ENCODE peak calls at places on chromosomes 13 and 19, in nine cellular contexts. H, Y, D, B, F, R, U, I and E are unnamed samples. For H3K4me1 and H3K36me3, the result is how much of the 10 kb centered on the place peaks cover.

GRCh38 chr13:23636360-23636759 is 66.1 kb downstream of the TNFRSF19 start:
- DNase-seq in H (no peak), Y (no peak), D (no peak), B (no peak), F (no peak), R (no peak), U (no peak), I (no peak), E (no peak)

GRCh38 chr19:5624154-5624663 is 1.3 kb downstream of the SAFB start:
- DNase-seq in H (no peak), Y (peak), D (peak), B (no peak), F (peak), R (peak), U (peak), I (peak), E (peak)

GRCh38 chr13:52348081-52348480 is 57.9 kb downstream of the THSD1 start:
- DNase-seq in H (no peak), Y (peak), D (no peak), B (no peak), F (peak), R (no peak), U (peak), I (no peak), E (no peak)

GRCh38 chr19:19436137-19436691 is 30.7 kb downstream of the GATAD2A start:
- DNase-seq in H (no peak), Y (no peak), D (no peak), B (no peak), F (no peak), R (no peak), U (no peak), I (no peak), E (no peak)

GRCh38 chr19:11538232-11539036 is at the start of gene CNN1:
- DNase-seq in H (no peak), Y (peak), D (no peak), B (peak), F (peak), R (peak), U (peak), I (no peak), E (peak)

GRCh38 chr19:2495651-2496316 is 19.9 kb downstream of the GADD45B start:
- DNase-seq in H (no peak), Y (peak), D (no peak), B (no peak), F (peak), R (peak), U (no peak), I (no peak), E (peak)

GRCh38 chr13:40770609-40770933 is 419 bp downstream of the MRPS31 start:
- DNase-seq in H (no peak), Y (no peak), D (no peak), B (no peak), F (no peak), R (no peak), U (no peak), I (no peak), E (no peak)

GRCh38 chr13:33355470-33355869 is 69.9 kb upstream of the STARD13 start:
- DNase-seq in H (no peak), Y (peak), D (no peak), B (no peak), F (no peak), R (no peak), U (no peak), I (no peak), E (no peak)

GRCh38 chr13:75850915-75851314 is 214.8 kb downstream of the LMO7 start:
- DNase-seq in H (peak), Y (no peak), D (no peak), B (peak), F (no peak), R (no peak), U (no peak), I (no peak), E (no peak)

GRCh38 chr13:114120486-114121430 is 11.7 kb downstream of the RASA3 start:
- DNase-seq in H (no peak), Y (peak), D (no peak), B (no peak), F (no peak), R (no peak), U (no peak), I (no peak), E (no peak)

GRCh38 chr13:114123448-114123847 is 9.0 kb downstream of the RASA3 start:
- DNase-seq in H (no peak), Y (no peak), D (no peak), B (no peak), F (no peak), R (no peak), U (no peak), I (no peak), E (peak)

GRCh38 chr13:114123876-114124275 is 8.5 kb downstream of the RASA3 start:
- DNase-seq in H (no peak), Y (no peak), D (no peak), B (no peak), F (no peak), R (no peak), U (no peak), I (no peak), E (no peak)

GRCh38 chr13:114122591-114123211 is 9.7 kb downstream of the RASA3 start:
- DNase-seq in H (no peak), Y (no peak), D (no peak), B (no peak), F (no peak), R (no peak), U (no peak), I (no peak), E (no peak)

GRCh38 chr13:114121496-114122466 is 10.6 kb downstream of the RASA3 start:
- DNase-seq in H (peak), Y (peak), D (no peak), B (no peak), F (no peak), R (no peak), U (no peak), I (no peak), E (peak)
- H3K4me1 ChIP-seq in H (under half), Y (half or more), D (half or more), B (under half), F (half or more), R (half or more), U (under half), I (half or more), E (under half)

DNA sequence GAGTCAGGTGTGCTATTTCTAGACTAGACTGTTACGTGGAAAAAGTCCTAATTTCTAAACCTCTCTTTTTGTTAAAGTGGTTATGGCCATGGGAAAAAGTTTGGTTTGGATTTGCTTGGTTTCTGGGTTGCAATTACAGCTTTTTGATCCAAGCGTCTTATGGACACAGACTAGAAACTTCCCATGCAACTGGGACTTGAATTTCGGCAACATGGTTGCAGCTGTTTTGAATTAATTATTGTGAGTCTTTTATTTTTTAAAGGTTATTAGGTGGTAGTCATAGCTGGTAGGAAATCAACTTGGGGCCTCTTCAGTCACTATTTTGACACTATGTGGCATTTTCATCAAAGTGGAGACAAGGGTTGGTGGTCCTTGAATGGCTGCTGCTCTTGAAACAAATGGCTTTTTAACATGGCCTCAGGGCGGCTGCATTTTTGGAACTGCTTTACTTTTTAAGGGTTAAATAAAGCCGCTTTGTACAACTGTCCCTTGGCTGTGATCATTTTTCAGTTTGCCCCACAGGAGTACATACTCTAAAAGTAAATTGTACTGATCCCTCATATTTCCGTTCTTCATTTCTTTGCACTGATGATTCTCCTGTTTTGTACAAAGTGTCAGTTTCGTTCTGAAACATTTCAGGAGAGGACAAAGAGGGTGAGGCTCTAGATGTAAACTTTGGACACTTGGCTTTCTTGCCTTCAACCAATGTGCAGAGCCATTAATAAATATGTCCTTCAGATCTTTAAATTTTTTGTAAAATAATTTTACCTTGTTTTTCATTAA is 15.9 kb downstream of the HNRNPM start:
- DNase-seq in H (no peak), Y (no peak), D (no peak), B (no peak), F (no peak), R (no peak), U (no peak), I (no peak), E (no peak)
- H3K36me3 ChIP-seq in H (under half), Y (half or more), D (half or more), B (half or more), F (half or more), R (under half), U (under half), I (under half), E (under half)

DNA sequence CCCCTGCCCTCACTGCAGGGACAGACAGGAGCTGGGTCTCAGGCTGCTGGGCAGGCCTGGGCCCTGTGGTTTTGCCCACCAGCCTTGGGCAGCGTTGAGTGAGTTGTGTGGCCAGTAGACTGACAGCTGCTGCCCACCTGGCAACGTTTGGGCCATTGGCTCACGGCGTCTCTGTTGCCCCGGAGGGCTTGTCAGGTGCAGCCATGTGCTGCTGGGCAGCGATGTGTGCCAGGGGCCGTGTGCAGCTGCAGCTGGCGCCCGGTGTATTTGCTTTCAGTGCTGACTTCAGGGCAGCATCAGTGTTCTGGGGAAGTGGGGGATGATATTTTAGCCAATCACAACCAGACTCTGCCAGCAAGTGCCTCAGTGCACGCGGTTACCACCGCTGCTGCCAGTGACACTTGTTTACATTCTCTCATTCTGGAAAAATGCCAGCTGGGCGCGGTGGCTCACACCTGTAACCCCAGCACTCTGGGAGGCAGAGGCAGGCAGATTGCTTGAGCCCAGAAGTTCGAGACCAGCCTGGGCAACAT is 10.6 kb downstream of the FZR1 start:
- DNase-seq in H (no peak), Y (no peak), D (peak), B (no peak), F (no peak), R (no peak), U (no peak), I (no peak), E (peak)
- H3K4me1 ChIP-seq in H (under half), Y (half or more), D (under half), B (under half), F (under half), R (under half), U (under half), I (under half), E (under half)

DNA sequence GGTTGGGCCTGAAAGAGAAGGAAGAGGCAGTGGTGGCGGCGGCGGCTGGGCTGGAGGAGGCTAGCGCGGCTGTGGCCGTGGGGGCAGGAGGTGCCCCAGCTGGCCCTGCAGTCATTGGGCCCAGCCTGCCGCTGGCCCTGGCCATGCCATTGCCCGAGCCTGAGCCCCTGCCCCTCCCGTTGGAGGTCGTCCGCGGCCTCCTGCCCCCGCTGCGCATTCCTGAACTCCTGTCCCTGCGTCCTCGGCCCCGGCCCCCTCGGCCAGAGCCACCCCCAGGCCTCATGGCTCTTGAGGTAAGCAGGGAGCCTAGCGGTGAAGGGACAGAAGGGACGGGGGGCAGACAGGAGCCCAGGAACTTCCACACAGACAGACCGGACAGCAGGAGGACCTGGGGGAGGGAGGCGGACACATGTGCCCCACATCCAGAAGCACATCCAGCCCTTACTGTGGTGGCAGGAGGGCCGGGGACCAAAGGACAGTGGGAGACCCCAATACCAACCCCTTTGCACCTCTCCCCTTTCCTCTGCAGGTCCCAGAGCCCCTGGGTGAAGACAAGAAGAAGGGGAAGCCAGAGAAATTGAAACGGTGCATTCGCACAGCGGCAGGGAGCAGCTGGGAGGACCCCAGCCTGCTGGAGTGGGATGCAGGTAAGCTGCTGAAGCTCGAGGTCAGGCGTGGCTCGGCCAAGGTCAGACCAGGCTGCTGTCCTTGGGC is 5.0 kb downstream of the RBM42 start:
- DNase-seq in H (no peak), Y (no peak), D (no peak), B (no peak), F (no peak), R (no peak), U (no peak), I (no peak), E (no peak)
- H3K36me3 ChIP-seq in H (under half), Y (half or more), D (half or more), B (half or more), F (half or more), R (under half), U (under half), I (half or more), E (under half)

GRCh38 chr19:45408830-45409593 is 2.6 kb downstream of the POLR1G start:
- DNase-seq in H (no peak), Y (no peak), D (no peak), B (no peak), F (no peak), R (no peak), U (no peak), I (no peak), E (no peak)

GRCh38 chr19:45405435-45406164 is 731 bp upstream of the PPP1R13L start:
- DNase-seq in H (peak), Y (peak), D (peak), B (peak), F (peak), R (peak), U (peak), I (peak), E (peak)

GRCh38 chr19:45406165-45406956 is at the start of gene POLR1G:
- DNase-seq in H (peak), Y (peak), D (peak), B (peak), F (peak), R (peak), U (peak), I (peak), E (peak)

GRCh38 chr19:45408121-45408520 is 1.7 kb downstream of the POLR1G start:
- DNase-seq in H (no peak), Y (no peak), D (no peak), B (no peak), F (no peak), R (no peak), U (no peak), I (no peak), E (no peak)

GRCh38 chr19:45406957-45407375 is 522 bp downstream of the POLR1G start:
- DNase-seq in H (no peak), Y (no peak), D (no peak), B (no peak), F (no peak), R (no peak), U (no peak), I (no peak), E (no peak)
- H3K4me1 ChIP-seq in H (under half), Y (under half), D (under half), B (under half), F (half or more), R (under half), U (under half), I (under half), E (under half)

GRCh38 chr19:40682431-40682964 is 8.0 kb downstream of the NUMBL start:
- DNase-seq in H (no peak), Y (no peak), D (no peak), B (no peak), F (no peak), R (no peak), U (no peak), I (no peak), E (no peak)
- H3K36me3 ChIP-seq in H (under half), Y (half or more), D (under half), B (half or more), F (half or more), R (under half), U (under half), I (under half), E (under half)